ENCODE peak calls at places on chromosome 13, in nine cellular contexts. T is BJ, V is substantia nigra, Y is nucleus accumbens, M is pulmonary artery endothelial cell, F is AG08395, B is tibial nerve, G is iris pigment epithelial cell, U is SJCRH30. J is an unnamed sample.

GRCh38 chr13:30441304-30441703 is 19.0 kb downstream of the UBE2L5 start:
- DNase-seq in F (no peak), Y (no peak), M (no peak), T (no peak), B (no peak), V (no peak), G (no peak), U (no peak), J (no peak)

GRCh38 chr13:27037171-27037570 is 134.4 kb downstream of the USP12 start:
- DNase-seq in Y (no peak), V (no peak), T (no peak), M (no peak), G (no peak), U (no peak), B (no peak), F (no peak), J (no peak)

GRCh38 chr13:32443111-32443510 is 15.2 kb upstream of the N4BP2L1 start:
- DNase-seq in G (peak), F (no peak), Y (no peak), V (no peak), M (no peak), B (peak), U (no peak), T (no peak), J (peak)

GRCh38 chr13:99366075-99366987 is 59.1 kb upstream of the GPR183 start:
- DNase-seq in F (no peak), G (no peak), M (no peak), T (no peak), Y (no peak), B (no peak), U (no peak), V (no peak), J (no peak)

GRCh38 chr13:25085125-25085742 is 10.7 kb upstream of the PABPC3 start:
- DNase-seq in Y (peak), F (peak), T (no peak), B (peak), G (peak), U (peak), M (no peak), V (peak), J (no peak)

GRCh38 chr13:106499905-106500304 is 35.6 kb downstream of the EFNB2 start:
- DNase-seq in B (no peak), V (no peak), F (peak), T (no peak), G (peak), Y (no peak), U (peak), M (no peak), J (no peak)

GRCh38 chr13:36736119-36736726 is 62.4 kb downstream of the SERTM1 start:
- DNase-seq in V (no peak), B (peak), G (peak), Y (no peak), M (peak), T (no peak), U (peak), F (peak), J (peak)

GRCh38 chr13:31946091-31946770 is 85.3 kb upstream of the FRY start:
- DNase-seq in B (no peak), V (no peak), U (no peak), T (peak), G (peak), Y (no peak), F (peak), M (no peak), J (no peak)

GRCh38 chr13:95643471-95643813 is 1.1 kb downstream of the DZIP1 start:
- DNase-seq in Y (no peak), V (no peak), T (no peak), F (peak), B (no peak), G (peak), U (peak), M (no peak), J (no peak)

GRCh38 chr13:46778095-46778494 is 18.9 kb downstream of the ESD start:
- DNase-seq in T (no peak), U (no peak), G (no peak), M (no peak), V (no peak), B (no peak), Y (no peak), F (no peak), J (no peak)